ENCODE peak calls at places on chromosomes 1 and 21, in five cellular contexts. One of them, this sample, is unnamed.

GRCh38 chr1:92315766-92316413 is 17.0 kb downstream of the RPAP2 start:
- DNase-seq in suprapubic skin: no peak
- DNase-seq in cardiac fibroblast: no peak
- DNase-seq in transverse colon: peak
- DNase-seq in cardiac muscle cell: no peak
- DNase-seq in this sample: no peak

GRCh38 chr1:24080131-24080530 is 31.8 kb downstream of the MYOM3 start:
- DNase-seq in suprapubic skin: no peak
- DNase-seq in cardiac fibroblast: no peak
- DNase-seq in transverse colon: no peak
- DNase-seq in cardiac muscle cell: no peak
- DNase-seq in this sample: no peak

GRCh38 chr1:222814536-222815366 is at the start of gene DISP1:
- DNase-seq in suprapubic skin: peak
- DNase-seq in cardiac fibroblast: peak
- DNase-seq in transverse colon: peak
- DNase-seq in cardiac muscle cell: peak
- DNase-seq in this sample: peak

GRCh38 chr1:155979525-155980343 is 1.4 kb upstream of the ARHGEF2 start:
- DNase-seq in suprapubic skin: no peak
- DNase-seq in cardiac fibroblast: no peak
- DNase-seq in transverse colon: peak
- DNase-seq in cardiac muscle cell: no peak
- DNase-seq in this sample: no peak

GRCh38 chr21:15063081-15063820 is 1.5 kb downstream of the NRIP1 start:
- DNase-seq in suprapubic skin: no peak
- DNase-seq in cardiac fibroblast: peak
- DNase-seq in transverse colon: no peak
- DNase-seq in cardiac muscle cell: peak
- DNase-seq in this sample: no peak

GRCh38 chr1:149945206-149945605 is 8.5 kb upstream of the MTMR11 start:
- DNase-seq in suprapubic skin: no peak
- DNase-seq in cardiac fibroblast: no peak
- DNase-seq in transverse colon: no peak
- DNase-seq in cardiac muscle cell: no peak
- DNase-seq in this sample: no peak

GRCh38 chr1:53111073-53111556 is 31.3 kb downstream of the SLC1A7 start:
- DNase-seq in suprapubic skin: no peak
- DNase-seq in cardiac fibroblast: peak
- DNase-seq in transverse colon: peak
- DNase-seq in cardiac muscle cell: peak
- DNase-seq in this sample: no peak

GRCh38 chr1:95780836-95781235 is 546.8 kb downstream of the RWDD3 start:
- DNase-seq in suprapubic skin: no peak
- DNase-seq in cardiac fibroblast: no peak
- DNase-seq in transverse colon: no peak
- DNase-seq in cardiac muscle cell: no peak
- DNase-seq in this sample: no peak

GRCh38 chr1:183185941-183186490 is at the start of gene LAMC2:
- DNase-seq in suprapubic skin: no peak
- DNase-seq in cardiac fibroblast: peak
- DNase-seq in transverse colon: peak
- DNase-seq in cardiac muscle cell: no peak
- DNase-seq in this sample: peak

GRCh38 chr1:201999625-202000238 is 10.7 kb upstream of the ELF3 start:
- DNase-seq in suprapubic skin: no peak
- DNase-seq in cardiac fibroblast: peak
- DNase-seq in transverse colon: peak
- DNase-seq in cardiac muscle cell: peak
- DNase-seq in this sample: peak

GRCh38 chr1:21099034-21099868 is 77.4 kb downstream of the EIF4G3 start:
- DNase-seq in suprapubic skin: no peak
- DNase-seq in cardiac fibroblast: peak
- DNase-seq in transverse colon: no peak
- DNase-seq in cardiac muscle cell: peak
- DNase-seq in this sample: no peak

GRCh38 chr21:33546076-33546475 is 3.2 kb downstream of the SON start:
- DNase-seq in suprapubic skin: no peak
- DNase-seq in cardiac fibroblast: no peak
- DNase-seq in transverse colon: no peak
- DNase-seq in cardiac muscle cell: no peak
- DNase-seq in this sample: no peak

GRCh38 chr1:11736746-11737639 is 1.1 kb downstream of the AGTRAP start:
- DNase-seq in suprapubic skin: no peak
- DNase-seq in cardiac fibroblast: peak
- DNase-seq in transverse colon: peak
- DNase-seq in cardiac muscle cell: peak
- DNase-seq in this sample: no peak

GRCh38 chr1:151143986-151144385 is 2.4 kb downstream of the SEMA6C start:
- DNase-seq in suprapubic skin: no peak
- DNase-seq in cardiac fibroblast: no peak
- DNase-seq in transverse colon: no peak
- DNase-seq in cardiac muscle cell: no peak
- DNase-seq in this sample: no peak

GRCh38 chr1:69090752-69091151 is 477.0 kb upstream of the LRRC7 start:
- DNase-seq in suprapubic skin: no peak
- DNase-seq in cardiac fibroblast: no peak
- DNase-seq in transverse colon: no peak
- DNase-seq in cardiac muscle cell: no peak
- DNase-seq in this sample: no peak

GRCh38 chr1:43251024-43251423 is 18.8 kb upstream of the TMEM125 start:
- DNase-seq in suprapubic skin: no peak
- DNase-seq in cardiac fibroblast: no peak
- DNase-seq in transverse colon: no peak
- DNase-seq in cardiac muscle cell: no peak
- DNase-seq in this sample: no peak

GRCh38 chr1:213231795-213232231 is 180.8 kb downstream of the RPS6KC1 start:
- DNase-seq in suprapubic skin: no peak
- DNase-seq in cardiac fibroblast: peak
- DNase-seq in transverse colon: no peak
- DNase-seq in cardiac muscle cell: no peak
- DNase-seq in this sample: no peak

GRCh38 chr1:84690397-84691138 is at the start of gene SSX2IP:
- DNase-seq in suprapubic skin: peak
- DNase-seq in cardiac fibroblast: peak
- DNase-seq in transverse colon: peak
- DNase-seq in cardiac muscle cell: peak
- DNase-seq in this sample: peak

GRCh38 chr1:42081475-42081874 is 71.7 kb upstream of the GUCA2B start:
- DNase-seq in suprapubic skin: no peak
- DNase-seq in cardiac fibroblast: no peak
- DNase-seq in transverse colon: peak
- DNase-seq in cardiac muscle cell: no peak
- DNase-seq in this sample: no peak

GRCh38 chr1:9269078-9269501 is 23.6 kb upstream of the SPSB1 start:
- DNase-seq in suprapubic skin: no peak
- DNase-seq in cardiac fibroblast: no peak
- DNase-seq in transverse colon: no peak
- DNase-seq in cardiac muscle cell: no peak
- DNase-seq in this sample: no peak

GRCh38 chr1:201335901-201336300 is 41.6 kb downstream of the TNNT2 start:
- DNase-seq in suprapubic skin: no peak
- DNase-seq in cardiac fibroblast: no peak
- DNase-seq in transverse colon: no peak
- DNase-seq in cardiac muscle cell: no peak
- DNase-seq in this sample: no peak

GRCh38 chr1:221308534-221309511 is 429.6 kb downstream of the HLX start:
- DNase-seq in suprapubic skin: no peak
- DNase-seq in cardiac fibroblast: no peak
- DNase-seq in transverse colon: no peak
- DNase-seq in cardiac muscle cell: no peak
- DNase-seq in this sample: no peak

DNA sequence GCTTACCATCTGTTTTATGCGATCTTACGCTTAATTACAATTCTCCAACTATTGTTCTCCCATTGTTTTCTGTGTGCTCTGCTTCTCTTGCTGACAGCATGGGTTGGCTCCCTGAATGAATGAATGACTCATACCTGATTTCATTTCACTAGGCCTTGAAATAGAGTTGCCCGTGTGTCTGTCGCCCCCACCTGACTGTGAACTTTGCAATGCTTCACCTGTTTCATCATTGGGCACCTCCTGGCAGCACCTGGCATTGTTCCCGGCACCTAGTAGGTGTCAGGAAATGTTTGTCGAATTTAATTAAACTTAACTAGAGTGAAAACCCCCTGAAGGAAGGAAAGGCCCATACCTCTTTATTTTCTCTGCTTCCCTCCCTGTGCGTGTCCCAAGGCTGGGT is 120.5 kb upstream of the KLHDC7A start:
- DNase-seq in suprapubic skin: no peak
- DNase-seq in cardiac fibroblast: no peak
- DNase-seq in transverse colon: no peak
- DNase-seq in cardiac muscle cell: no peak
- DNase-seq in this sample: no peak
- TF ChIP-seq CTCF in suprapubic skin: no peak
- TF ChIP-seq CTCF in cardiac fibroblast: no peak
- TF ChIP-seq CTCF in transverse colon: no peak
- TF ChIP-seq CTCF in cardiac muscle cell: no peak
- TF ChIP-seq CTCF in this sample: no peak

DNA sequence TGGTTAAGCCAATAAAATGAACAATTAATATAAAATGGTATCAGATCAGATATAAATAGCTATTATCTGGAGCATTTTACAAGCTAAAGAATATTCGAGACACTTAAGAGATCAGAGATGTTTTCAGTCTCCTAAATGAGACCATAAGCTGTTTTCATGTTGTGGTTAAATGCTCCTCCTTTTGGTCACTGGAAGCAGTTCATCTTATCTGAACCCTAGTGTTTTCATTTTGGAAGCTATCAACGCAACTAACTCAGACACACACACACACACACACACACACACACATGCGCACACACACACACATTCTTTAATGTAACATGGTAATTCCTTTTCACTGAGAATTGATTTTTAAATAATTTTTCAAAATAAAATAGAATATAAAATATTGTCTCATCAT is 10.0 kb upstream of the LRRC8C start:
- DNase-seq in suprapubic skin: no peak
- DNase-seq in cardiac fibroblast: peak
- DNase-seq in transverse colon: no peak
- DNase-seq in cardiac muscle cell: peak
- DNase-seq in this sample: no peak
- TF ChIP-seq CTCF in suprapubic skin: no peak
- TF ChIP-seq CTCF in cardiac fibroblast: peak
- TF ChIP-seq CTCF in transverse colon: no peak
- TF ChIP-seq CTCF in cardiac muscle cell: peak
- TF ChIP-seq CTCF in this sample: no peak

GRCh38 chr1:230074270-230074669 is 7.2 kb downstream of the GALNT2 start:
- DNase-seq in suprapubic skin: no peak
- DNase-seq in cardiac fibroblast: no peak
- DNase-seq in transverse colon: no peak
- DNase-seq in cardiac muscle cell: no peak
- DNase-seq in this sample: no peak
- TF ChIP-seq CTCF in suprapubic skin: no peak
- TF ChIP-seq CTCF in cardiac fibroblast: no peak
- TF ChIP-seq CTCF in transverse colon: no peak
- TF ChIP-seq CTCF in cardiac muscle cell: no peak
- TF ChIP-seq CTCF in this sample: no peak

GRCh38 chr1:90717356-90717664 is 208 bp upstream of the BARHL2 start:
- DNase-seq in suprapubic skin: no peak
- DNase-seq in cardiac fibroblast: no peak
- DNase-seq in transverse colon: no peak
- DNase-seq in cardiac muscle cell: no peak
- DNase-seq in this sample: no peak

GRCh38 chr1:90716243-90716551 is 905 bp downstream of the BARHL2 start:
- DNase-seq in suprapubic skin: no peak
- DNase-seq in cardiac fibroblast: no peak
- DNase-seq in transverse colon: no peak
- DNase-seq in cardiac muscle cell: no peak
- DNase-seq in this sample: no peak

GRCh38 chr1:90715334-90715733 is 1.8 kb downstream of the BARHL2 start:
- DNase-seq in suprapubic skin: no peak
- DNase-seq in cardiac fibroblast: no peak
- DNase-seq in transverse colon: no peak
- DNase-seq in cardiac muscle cell: no peak
- DNase-seq in this sample: no peak

GRCh38 chr1:90717665-90718410 is 736 bp upstream of the BARHL2 start:
- DNase-seq in suprapubic skin: no peak
- DNase-seq in cardiac fibroblast: no peak
- DNase-seq in transverse colon: peak
- DNase-seq in cardiac muscle cell: peak
- DNase-seq in this sample: no peak

DNA sequence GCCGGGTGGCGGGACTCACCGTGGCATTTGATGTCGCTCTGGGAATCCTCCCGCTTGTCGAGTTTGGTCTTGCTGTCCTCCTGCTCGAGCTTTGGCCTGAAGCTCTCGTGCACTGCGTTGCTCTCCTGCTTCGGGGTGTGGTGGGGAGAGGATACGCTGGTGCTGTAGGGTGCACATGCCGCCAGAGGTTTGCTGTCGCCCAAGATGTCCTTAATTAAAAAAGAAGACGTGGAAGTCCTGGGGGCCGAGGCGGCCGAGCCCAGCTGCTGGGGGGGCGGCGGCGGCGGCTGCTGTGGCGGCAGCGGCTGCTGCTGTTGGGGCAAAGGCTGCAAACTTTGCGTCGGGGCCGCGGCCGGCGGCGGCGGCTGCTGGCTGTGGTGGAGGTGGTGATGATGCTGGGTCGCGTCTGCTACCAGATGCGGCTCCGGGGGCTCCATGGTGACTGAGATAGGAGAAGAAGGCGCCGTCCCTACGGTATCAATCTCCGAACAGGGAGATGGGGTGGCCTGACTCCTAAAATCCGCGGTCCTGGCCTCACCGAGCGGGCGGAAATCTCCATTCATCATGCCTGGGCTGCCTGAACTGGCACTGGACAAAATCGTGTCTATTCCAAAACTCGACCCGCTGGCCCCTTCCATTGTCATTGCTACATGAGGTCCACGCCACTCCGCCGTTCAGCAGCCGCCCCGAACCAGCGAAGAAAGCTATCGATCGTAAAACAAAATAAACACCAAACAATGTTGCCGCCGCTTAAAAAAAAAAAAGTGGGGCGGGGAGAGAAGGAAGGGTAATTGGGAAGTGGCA is at the start of gene BARHL2:
- DNase-seq in suprapubic skin: no peak
- DNase-seq in cardiac fibroblast: no peak
- DNase-seq in transverse colon: no peak
- DNase-seq in cardiac muscle cell: no peak
- DNase-seq in this sample: no peak
- TF ChIP-seq CTCF in suprapubic skin: no peak
- TF ChIP-seq CTCF in cardiac fibroblast: no peak
- TF ChIP-seq CTCF in transverse colon: no peak
- TF ChIP-seq CTCF in cardiac muscle cell: no peak
- TF ChIP-seq CTCF in this sample: no peak

GRCh38 chr21:43829575-43830119 is 35.4 kb upstream of the AGPAT3 start:
- DNase-seq in suprapubic skin: no peak
- DNase-seq in cardiac fibroblast: no peak
- DNase-seq in transverse colon: no peak
- DNase-seq in cardiac muscle cell: no peak
- DNase-seq in this sample: no peak
- TF ChIP-seq CTCF in suprapubic skin: no peak
- TF ChIP-seq CTCF in cardiac fibroblast: peak
- TF ChIP-seq CTCF in transverse colon: no peak
- TF ChIP-seq CTCF in cardiac muscle cell: no peak
- TF ChIP-seq CTCF in this sample: no peak